ENCODE peak calls at places on chromosomes 4 and X, in eight cellular contexts. V is activated CD4-positive, alpha-beta memory T cell treated with anti-CD3 and anti-CD28 coated beads for 36 hours; L is NK-92 treated with Interleukin-12 subunit alpha and Interleukin-12 subunit beta, amount 100 ng/mL, for 24 hours; E is LoVo; C is endothelial cell of umbilical vein; O is HEK293T; T is tibial artery; Y is RCC 7860. U is an unnamed sample.

GRCh38 chrX:4091046-4091760 is 377.8 kb upstream of the PRKX start:
- DNase-seq in V (no peak), L (no peak), E (no peak), C (no peak), O (no peak), T (no peak), Y (peak), U (no peak)

GRCh38 chrX:115560978-115561604 is at the start of gene PLS3:
- DNase-seq in V (peak), L (no peak), E (peak), C (peak), O (peak), T (peak), Y (peak), U (peak)

GRCh38 chr4:126233483-126233882 is 918.7 kb downstream of the FAT4 start:
- DNase-seq in V (no peak), L (no peak), E (no peak), C (no peak), O (no peak), T (no peak), Y (no peak), U (no peak)

GRCh38 chr4:22510750-22511149 is 5.1 kb downstream of the ADGRA3 start:
- DNase-seq in V (no peak), L (no peak), E (no peak), C (no peak), O (no peak), T (no peak), Y (no peak), U (no peak)

GRCh38 chr4:143700420-143701352 is at the start of gene FREM3:
- DNase-seq in V (peak), L (no peak), E (no peak), C (no peak), O (peak), T (no peak), Y (no peak), U (no peak)

GRCh38 chr4:27154706-27155105 is 294.1 kb downstream of the STIM2 start:
- DNase-seq in V (no peak), L (peak), E (no peak), C (no peak), O (no peak), T (no peak), Y (no peak), U (no peak)

GRCh38 chr4:112190684-112191083 is 40.9 kb upstream of the AP1AR start:
- DNase-seq in V (no peak), L (no peak), E (no peak), C (no peak), O (no peak), T (no peak), Y (no peak), U (no peak)

GRCh38 chr4:152185786-152186540 is 349.9 kb downstream of the FBXW7 start:
- DNase-seq in V (no peak), L (no peak), E (no peak), C (no peak), O (no peak), T (no peak), Y (no peak), U (no peak)

GRCh38 chrX:10041383-10041782 is 74.2 kb downstream of the CLDN34 start:
- DNase-seq in V (no peak), L (no peak), E (peak), C (no peak), O (no peak), T (no peak), Y (peak), U (no peak)

GRCh38 chr4:183504930-183505555 is at the start of gene ING2:
- DNase-seq in V (no peak), L (peak), E (peak), C (peak), O (peak), T (no peak), Y (no peak), U (no peak)

GRCh38 chrX:26586570-26586969 is 370.6 kb downstream of the MAGEB5 start:
- DNase-seq in V (no peak), L (no peak), E (no peak), C (no peak), O (no peak), T (no peak), Y (no peak), U (no peak)

GRCh38 chr4:5758741-5759140 is 47.7 kb downstream of the EVC start:
- DNase-seq in V (peak), L (peak), E (peak), C (peak), O (no peak), T (no peak), Y (peak), U (peak)

GRCh38 chr4:2135083-2135482 is 76.0 kb downstream of the NAT8L start:
- DNase-seq in V (peak), L (no peak), E (no peak), C (peak), O (no peak), T (no peak), Y (no peak), U (peak)

GRCh38 chrX:1181131-1181530 is 31.3 kb downstream of the CRLF2 start:
- DNase-seq in V (no peak), L (no peak), E (no peak), C (no peak), O (no peak), T (no peak), Y (no peak), U (no peak)

GRCh38 chrX:129689881-129690280 is 35.1 kb upstream of the APLN start:
- DNase-seq in V (no peak), L (no peak), E (no peak), C (no peak), O (no peak), T (no peak), Y (no peak), U (no peak)

GRCh38 chrX:100368167-100368566 is 41.9 kb downstream of the PCDH19 start:
- DNase-seq in V (no peak), L (peak), E (no peak), C (no peak), O (peak), T (no peak), Y (no peak), U (peak)

GRCh38 chrX:69119122-69119521 is 46.1 kb downstream of the PJA1 start:
- DNase-seq in V (no peak), L (no peak), E (no peak), C (no peak), O (no peak), T (no peak), Y (no peak), U (no peak)

GRCh38 chr4:147924604-147925412 is 192.9 kb downstream of the ARHGAP10 start:
- DNase-seq in V (peak), L (no peak), E (peak), C (peak), O (peak), T (no peak), Y (no peak), U (peak)

GRCh38 chr4:86181585-86181984 is 178.3 kb downstream of the MAPK10 start:
- DNase-seq in V (no peak), L (no peak), E (no peak), C (no peak), O (no peak), T (no peak), Y (peak), U (no peak)